ENCODE peak calls at places on chromosome 11, in eight cellular contexts. L, F, M, Z, T, R, A and W are unnamed samples.

GRCh38 chr11:70490723-70491558 is 92.6 kb downstream of the CTTN start:
- DNase-seq in L (no peak), F (no peak), M (no peak), Z (no peak), T (no peak), R (no peak), A (no peak), W (no peak)

GRCh38 chr11:104623518-104623917 is 274.7 kb downstream of the CASP12 start:
- DNase-seq in L (no peak), F (no peak), M (peak; percentile 68), Z (no peak), T (no peak), R (no peak), A (no peak), W (peak; percentile 53)

GRCh38 chr11:20477418-20478090 is 90.0 kb downstream of the PRMT3 start:
- DNase-seq in L (no peak), F (no peak), M (no peak), Z (no peak), T (no peak), R (no peak), A (no peak), W (no peak)

GRCh38 chr11:2535673-2536439 is 91.0 kb downstream of the KCNQ1 start:
- DNase-seq in L (no peak), F (no peak), M (no peak), Z (no peak), T (no peak), R (peak; percentile 76), A (peak; percentile 20), W (no peak)

GRCh38 chr11:101428918-101429317 is 154.9 kb downstream of the TRPC6 start:
- DNase-seq in L (no peak), F (no peak), M (peak; percentile 14), Z (no peak), T (no peak), R (no peak), A (no peak), W (peak; percentile 24)

GRCh38 chr11:47302853-47303252 is 32.9 kb downstream of the MADD start:
- DNase-seq in L (no peak), F (no peak), M (no peak), Z (no peak), T (no peak), R (no peak), A (no peak), W (no peak)

GRCh38 chr11:129854229-129854805 is 38.7 kb downstream of the TMEM45B start:
- DNase-seq in L (no peak), F (no peak), M (no peak), Z (no peak), T (peak; percentile 55), R (peak; percentile 50), A (no peak), W (no peak)

GRCh38 chr11:30392977-30393376 is 70.1 kb downstream of the ARL14EP start:
- DNase-seq in L (no peak), F (no peak), M (no peak), Z (no peak), T (no peak), R (no peak), A (no peak), W (no peak)

GRCh38 chr11:115707180-115707905 is 203.1 kb upstream of the CADM1 start:
- DNase-seq in L (no peak), F (peak; percentile 38), M (peak; percentile 67), Z (peak; percentile 45), T (no peak), R (no peak), A (no peak), W (no peak)

GRCh38 chr11:8732276-8732675 is 49.7 kb downstream of the RPL27A start:
- DNase-seq in L (no peak), F (no peak), M (no peak), Z (no peak), T (no peak), R (no peak), A (no peak), W (no peak)

GRCh38 chr11:64810891-64811272 is 531 bp upstream of the MEN1 start:
- DNase-seq in L (no peak), F (no peak), M (no peak), Z (no peak), T (no peak), R (no peak), A (no peak), W (no peak)

GRCh38 chr11:9761441-9761945 is 97.6 kb downstream of the SWAP70 start:
- DNase-seq in L (no peak), F (no peak), M (no peak), Z (no peak), T (no peak), R (peak; percentile 43), A (no peak), W (no peak)

GRCh38 chr11:127609025-127609788 is 608.6 kb upstream of the KIRREL3 start:
- DNase-seq in L (no peak), F (no peak), M (no peak), Z (no peak), T (no peak), R (no peak), A (no peak), W (no peak)

GRCh38 chr11:44311339-44312261 is 1.7 kb upstream of the ALX4 start:
- DNase-seq in L (no peak), F (no peak), M (no peak), Z (no peak), T (no peak), R (no peak), A (no peak), W (no peak)

GRCh38 chr11:66543263-66544107 is 2.4 kb downstream of the ZDHHC24 start:
- DNase-seq in L (peak; percentile 61), F (no peak), M (peak; percentile 64), Z (no peak), T (no peak), R (no peak), A (peak; percentile 44), W (no peak)

GRCh38 chr11:78607691-78608090 is 33.0 kb upstream of the NARS2 start:
- DNase-seq in L (no peak), F (no peak), M (no peak), Z (no peak), T (no peak), R (no peak), A (no peak), W (no peak)

GRCh38 chr11:44561275-44561781 is 4.1 kb upstream of the CD82 start:
- DNase-seq in L (no peak), F (no peak), M (peak; percentile 39), Z (peak; percentile 43), T (no peak), R (no peak), A (no peak), W (no peak)

GRCh38 chr11:68854273-68854958 is 12.7 kb upstream of the CPT1A start:
- DNase-seq in L (no peak), F (no peak), M (no peak), Z (no peak), T (no peak), R (no peak), A (no peak), W (no peak)

GRCh38 chr11:4018641-4019040 is 76.0 kb upstream of the RRM1 start:
- DNase-seq in L (no peak), F (no peak), M (peak; percentile 23), Z (no peak), T (no peak), R (no peak), A (no peak), W (no peak)

GRCh38 chr11:24093410-24093809 is 403.4 kb upstream of the LUZP2 start:
- DNase-seq in L (no peak), F (no peak), M (no peak), Z (no peak), T (no peak), R (no peak), A (no peak), W (peak; percentile 0)

GRCh38 chr11:46916251-46916650 is 2.1 kb downstream of the LRP4 start:
- DNase-seq in L (no peak), F (no peak), M (no peak), Z (no peak), T (no peak), R (no peak), A (no peak), W (no peak)

GRCh38 chr11:77726524-77726923 is 88.9 kb upstream of the CLNS1A start:
- DNase-seq in L (no peak), F (no peak), M (no peak), Z (no peak), T (no peak), R (no peak), A (no peak), W (no peak)

GRCh38 chr11:9016916-9017642 is 13.3 kb upstream of the NRIP3 start:
- DNase-seq in L (no peak), F (no peak), M (no peak), Z (no peak), T (no peak), R (no peak), A (no peak), W (no peak)

GRCh38 chr11:122175316-122175715 is 59.3 kb upstream of the BLID start:
- DNase-seq in L (no peak), F (no peak), M (no peak), Z (no peak), T (no peak), R (no peak), A (no peak), W (no peak)
- H3K4me3 ChIP-seq in L (no peak overlapping the region), F (no peak overlapping the region), M (peak overlapping the region; percentile 96), Z (no peak overlapping the region), T (no peak overlapping the region), R (no peak overlapping the region), A (no peak overlapping the region), W (no peak overlapping the region)

GRCh38 chr11:17918049-17918605 is 94.7 kb downstream of the SERGEF start:
- DNase-seq in L (no peak), F (no peak), M (no peak), Z (no peak), T (no peak), R (no peak), A (no peak), W (no peak)
- H3K4me3 ChIP-seq in L (no peak overlapping the region), F (no peak overlapping the region), M (no peak overlapping the region), Z (no peak overlapping the region), T (no peak overlapping the region), R (no peak overlapping the region), A (no peak overlapping the region), W (no peak overlapping the region)

DNA sequence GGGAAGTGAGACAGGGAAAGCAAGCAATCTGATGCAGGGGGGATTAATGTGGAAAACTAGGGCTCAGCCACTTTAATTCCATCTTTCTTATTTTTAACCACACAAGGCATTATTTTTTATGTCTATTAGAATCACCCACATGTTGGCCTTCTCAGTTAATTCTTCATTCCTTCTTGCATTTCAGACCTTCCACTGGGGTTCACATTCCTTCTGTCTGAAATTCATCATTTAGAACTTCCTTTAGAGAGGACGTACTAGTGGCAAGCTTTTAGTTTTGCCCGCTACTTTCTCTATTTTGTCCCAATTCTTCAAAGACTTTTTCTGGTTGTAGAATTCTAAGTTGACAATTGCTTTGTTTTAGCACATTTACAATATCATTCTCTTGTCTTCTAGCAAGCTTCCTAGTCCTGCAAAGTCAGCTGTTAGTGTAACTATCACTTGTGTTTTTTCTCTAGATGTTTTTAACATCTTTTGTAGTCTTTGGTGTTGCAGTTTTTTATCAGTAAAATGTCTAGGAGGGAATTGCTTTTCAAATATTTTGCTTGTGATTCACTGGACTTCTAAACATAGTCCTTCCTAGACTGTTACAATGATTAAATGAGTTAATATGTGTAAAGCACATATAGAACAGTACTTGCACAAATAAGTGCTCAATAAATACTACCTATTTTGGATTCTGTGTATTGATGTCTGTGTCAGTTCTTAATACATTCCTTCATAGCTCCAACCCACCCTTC is 5.5 kb upstream of the NNMT start:
- DNase-seq in L (no peak), F (no peak), M (peak; percentile 85), Z (no peak), T (no peak), R (no peak), A (no peak), W (no peak)
- H3K4me3 ChIP-seq in L (no peak overlapping the region), F (no peak overlapping the region), M (no peak overlapping the region), Z (no peak overlapping the region), T (no peak overlapping the region), R (no peak overlapping the region), A (no peak overlapping the region), W (no peak overlapping the region)

GRCh38 chr11:82733444-82734119 is at the start of gene FAM181B:
- DNase-seq in L (peak; percentile 34), F (no peak), M (peak; percentile 39), Z (peak; percentile 37), T (peak; percentile 43), R (peak; percentile 91), A (peak; percentile 69), W (peak; percentile 52)
- H3K4me3 ChIP-seq in L (peak within 1 kb of the TSS; percentile 64), F (peak within 1 kb of the TSS; percentile 44), M (peak within 1 kb of the TSS; percentile 29), Z (no peak within 1 kb of the TSS), T (peak within 1 kb of the TSS; percentile 50), R (peak within 1 kb of the TSS; percentile 43), A (peak within 1 kb of the TSS; percentile 57), W (peak within 1 kb of the TSS; percentile 76)